ENCODE peak calls at places on chromosomes 5 and 9, in five cellular contexts. One of them, this sample, is unnamed.

GRCh38 chr5:665956-666711 is 27.0 kb downstream of the TPPP start:
- DNase-seq in coronary artery: no peak
- DNase-seq in heart left ventricle: peak
- DNase-seq in tibial nerve: no peak
- DNase-seq in heart right ventricle: no peak
- DNase-seq in this sample: no peak

GRCh38 chr5:88659529-88660325 is 223.3 kb downstream of the MEF2C start:
- DNase-seq in heart left ventricle: no peak
- DNase-seq in tibial nerve: no peak
- DNase-seq in heart right ventricle: no peak
- DNase-seq in coronary artery: no peak
- DNase-seq in this sample: no peak

GRCh38 chr9:93667006-93667405 is 90.6 kb downstream of the PHF2 start:
- DNase-seq in tibial nerve: no peak
- DNase-seq in heart right ventricle: no peak
- DNase-seq in heart left ventricle: peak
- DNase-seq in coronary artery: peak
- DNase-seq in this sample: no peak

GRCh38 chr5:99037668-99038067 is 108.9 kb upstream of the CHD1 start:
- DNase-seq in heart right ventricle: no peak
- DNase-seq in tibial nerve: no peak
- DNase-seq in heart left ventricle: no peak
- DNase-seq in coronary artery: no peak
- DNase-seq in this sample: no peak

GRCh38 chr9:97529363-97530076 is 28.1 kb downstream of the TMOD1 start:
- DNase-seq in heart left ventricle: peak
- DNase-seq in tibial nerve: no peak
- DNase-seq in coronary artery: no peak
- DNase-seq in heart right ventricle: peak
- DNase-seq in this sample: peak

GRCh38 chr5:154776167-154776566 is 21.0 kb downstream of the LARP1 start:
- DNase-seq in tibial nerve: no peak
- DNase-seq in coronary artery: no peak
- DNase-seq in heart right ventricle: no peak
- DNase-seq in heart left ventricle: no peak
- DNase-seq in this sample: no peak

GRCh38 chr5:17123010-17123409 is 94.4 kb upstream of the BASP1 start:
- DNase-seq in coronary artery: no peak
- DNase-seq in tibial nerve: no peak
- DNase-seq in heart left ventricle: no peak
- DNase-seq in heart right ventricle: no peak
- DNase-seq in this sample: no peak

GRCh38 chr9:31089822-31090221 is 1294.6 kb upstream of the ACO1 start:
- DNase-seq in coronary artery: no peak
- DNase-seq in heart left ventricle: no peak
- DNase-seq in heart right ventricle: no peak
- DNase-seq in tibial nerve: no peak
- DNase-seq in this sample: no peak

GRCh38 chr9:110440161-110440560 is 102.5 kb upstream of the TXNDC8 start:
- DNase-seq in heart right ventricle: no peak
- DNase-seq in heart left ventricle: no peak
- DNase-seq in tibial nerve: no peak
- DNase-seq in coronary artery: no peak
- DNase-seq in this sample: peak

GRCh38 chr5:60955239-60955638 is 10.2 kb downstream of the NDUFAF2 start:
- DNase-seq in heart left ventricle: no peak
- DNase-seq in coronary artery: no peak
- DNase-seq in heart right ventricle: no peak
- DNase-seq in tibial nerve: no peak
- DNase-seq in this sample: no peak

GRCh38 chr9:92615790-92616189 is 54.1 kb downstream of the IPPK start:
- DNase-seq in tibial nerve: no peak
- DNase-seq in coronary artery: peak
- DNase-seq in heart left ventricle: no peak
- DNase-seq in heart right ventricle: no peak
- DNase-seq in this sample: no peak

GRCh38 chr5:141558150-141558549 is 60.6 kb downstream of the DIAPH1 start:
- DNase-seq in coronary artery: no peak
- DNase-seq in heart left ventricle: peak
- DNase-seq in tibial nerve: no peak
- DNase-seq in heart right ventricle: peak
- DNase-seq in this sample: no peak
- TF ChIP-seq CTCF in coronary artery: no peak
- TF ChIP-seq CTCF in heart left ventricle: peak
- TF ChIP-seq CTCF in tibial nerve: no peak
- TF ChIP-seq CTCF in heart right ventricle: peak
- TF ChIP-seq CTCF in this sample: peak

DNA sequence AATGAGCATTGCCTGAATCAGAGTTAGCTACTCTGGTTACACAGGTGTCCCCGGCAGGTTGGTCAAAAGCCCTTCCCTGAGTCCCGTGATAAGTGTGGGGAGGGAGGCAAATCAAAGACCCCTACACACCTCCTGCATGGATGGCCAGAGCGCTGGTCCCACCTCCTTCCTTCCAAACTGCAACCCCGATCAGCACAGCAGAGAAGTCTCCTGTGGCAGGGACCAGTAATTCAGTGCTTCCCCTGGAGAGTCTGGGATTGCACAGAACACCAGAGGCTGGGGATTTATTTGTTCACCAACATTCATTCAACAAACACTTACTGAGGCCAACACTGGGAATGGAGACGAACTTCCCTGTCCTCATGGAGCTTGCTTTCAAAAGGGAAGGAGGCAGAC is 46.2 kb downstream of the NSUN2 start:
- DNase-seq in tibial nerve: no peak
- DNase-seq in coronary artery: no peak
- DNase-seq in heart right ventricle: no peak
- DNase-seq in heart left ventricle: no peak
- DNase-seq in this sample: no peak
- TF ChIP-seq CTCF in tibial nerve: no peak
- TF ChIP-seq CTCF in coronary artery: no peak
- TF ChIP-seq CTCF in heart right ventricle: no peak
- TF ChIP-seq CTCF in heart left ventricle: no peak
- TF ChIP-seq CTCF in this sample: no peak

DNA sequence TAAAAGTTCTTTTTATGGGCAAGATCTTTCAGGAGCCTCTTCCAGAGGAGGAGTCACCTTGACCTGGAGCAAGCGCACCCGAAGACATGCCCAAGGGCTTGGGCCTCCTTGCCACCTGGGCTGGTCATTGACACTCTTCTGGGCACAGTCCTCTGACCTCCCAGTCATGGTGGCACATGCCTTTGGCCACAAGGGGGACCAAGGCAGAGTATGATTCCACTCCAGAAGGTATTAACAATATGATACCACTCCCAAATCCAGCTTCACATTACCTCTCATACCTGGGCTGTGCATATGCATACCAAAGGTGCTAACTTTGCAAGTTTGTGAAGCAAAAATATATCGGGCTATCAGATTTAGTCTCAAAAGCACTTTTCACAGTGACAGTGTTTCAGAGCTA is 84.6 kb downstream of the MAST4 start:
- DNase-seq in coronary artery: no peak
- DNase-seq in heart right ventricle: no peak
- DNase-seq in tibial nerve: no peak
- DNase-seq in heart left ventricle: no peak
- DNase-seq in this sample: no peak
- TF ChIP-seq CTCF in coronary artery: no peak
- TF ChIP-seq CTCF in heart right ventricle: no peak
- TF ChIP-seq CTCF in tibial nerve: no peak
- TF ChIP-seq CTCF in heart left ventricle: peak
- TF ChIP-seq CTCF in this sample: peak

DNA sequence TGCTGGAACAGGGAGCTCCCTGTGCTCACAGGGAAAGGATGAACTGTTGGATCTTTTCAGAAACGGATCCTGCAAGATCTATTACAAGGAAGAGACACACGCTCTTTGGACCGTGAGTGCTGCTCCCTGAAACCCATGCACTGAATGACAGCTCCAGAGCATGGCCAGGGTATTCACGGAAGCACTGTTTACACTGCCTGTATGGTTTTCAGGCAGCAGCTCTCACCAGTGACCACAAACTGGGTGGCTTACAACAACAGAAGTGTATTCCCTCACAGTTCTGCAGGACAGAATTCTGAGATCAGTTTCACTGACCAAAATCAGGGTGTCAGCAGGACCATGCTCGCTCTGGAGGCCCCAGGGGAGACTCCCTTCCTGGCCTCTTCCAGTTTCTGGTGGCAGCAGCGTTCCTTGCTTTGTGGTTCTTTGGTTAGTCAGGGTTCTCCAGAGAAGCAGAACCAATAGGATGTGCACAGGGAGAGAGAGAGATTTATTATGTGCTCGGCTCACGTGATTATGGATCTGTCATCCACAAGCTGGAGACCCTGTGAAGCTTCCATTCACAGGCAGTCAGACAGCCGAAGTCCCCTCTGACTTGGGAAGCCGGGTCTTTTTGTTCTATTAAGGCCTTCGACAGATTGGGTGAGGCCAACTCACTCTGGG is 52.6 kb downstream of the SEMA4D start:
- DNase-seq in heart left ventricle: no peak
- DNase-seq in coronary artery: no peak
- DNase-seq in tibial nerve: no peak
- DNase-seq in heart right ventricle: no peak
- DNase-seq in this sample: no peak
- TF ChIP-seq CTCF in heart left ventricle: no peak
- TF ChIP-seq CTCF in coronary artery: no peak
- TF ChIP-seq CTCF in tibial nerve: no peak
- TF ChIP-seq CTCF in heart right ventricle: no peak
- TF ChIP-seq CTCF in this sample: no peak

This sample was measured in HFFc6.